ENCODE peak calls at places on chromosome 2, in six cellular contexts. One of them, this sample, is unnamed.

GRCh38 chr2:48479923-48480322 is 50.0 kb upstream of the STON1 start:
- DNase-seq in A172: no peak
- DNase-seq in GDM1: no peak
- DNase-seq in ACHN: no peak
- DNase-seq in mucosa of gallbladder: peak; percentile 40
- DNase-seq in stimulated activated CD4-positive, alpha-beta T cell treated with anti-CD3 and anti-CD28 coated beads, Interleukin-4, amount 100 ng/mL, for 4 hours: no peak
- DNase-seq in this sample: no peak

GRCh38 chr2:234366891-234367290 is 130.0 kb downstream of the ARL4C start:
- DNase-seq in GDM1: no peak
- DNase-seq in A172: no peak
- DNase-seq in stimulated activated CD4-positive, alpha-beta T cell treated with anti-CD3 and anti-CD28 coated beads, Interleukin-4, amount 100 ng/mL, for 4 hours: no peak
- DNase-seq in ACHN: no peak
- DNase-seq in mucosa of gallbladder: no peak
- DNase-seq in this sample: no peak

GRCh38 chr2:41941831-41942230 is 106.0 kb upstream of the PKDCC start:
- DNase-seq in ACHN: no peak
- DNase-seq in stimulated activated CD4-positive, alpha-beta T cell treated with anti-CD3 and anti-CD28 coated beads, Interleukin-4, amount 100 ng/mL, for 4 hours: no peak
- DNase-seq in GDM1: no peak
- DNase-seq in A172: peak; percentile 51
- DNase-seq in mucosa of gallbladder: no peak
- DNase-seq in this sample: no peak

GRCh38 chr2:203579131-203579643 is 44.1 kb upstream of the RAPH1 start:
- DNase-seq in A172: peak; percentile 59
- DNase-seq in GDM1: no peak
- DNase-seq in stimulated activated CD4-positive, alpha-beta T cell treated with anti-CD3 and anti-CD28 coated beads, Interleukin-4, amount 100 ng/mL, for 4 hours: no peak
- DNase-seq in ACHN: no peak
- DNase-seq in mucosa of gallbladder: peak; percentile 92
- DNase-seq in this sample: peak; percentile 4

GRCh38 chr2:28375742-28376631 is 16.7 kb upstream of the FOSL2 start:
- DNase-seq in stimulated activated CD4-positive, alpha-beta T cell treated with anti-CD3 and anti-CD28 coated beads, Interleukin-4, amount 100 ng/mL, for 4 hours: no peak
- DNase-seq in GDM1: no peak
- DNase-seq in A172: no peak
- DNase-seq in ACHN: no peak
- DNase-seq in mucosa of gallbladder: no peak
- DNase-seq in this sample: no peak

GRCh38 chr2:85755122-85756027 is 1.6 kb downstream of the ATOH8 start:
- DNase-seq in mucosa of gallbladder: no peak
- DNase-seq in GDM1: no peak
- DNase-seq in stimulated activated CD4-positive, alpha-beta T cell treated with anti-CD3 and anti-CD28 coated beads, Interleukin-4, amount 100 ng/mL, for 4 hours: no peak
- DNase-seq in A172: no peak
- DNase-seq in ACHN: no peak
- DNase-seq in this sample: no peak

GRCh38 chr2:45244928-45245327 is 235.7 kb upstream of the SIX2 start:
- DNase-seq in ACHN: no peak
- DNase-seq in GDM1: no peak
- DNase-seq in stimulated activated CD4-positive, alpha-beta T cell treated with anti-CD3 and anti-CD28 coated beads, Interleukin-4, amount 100 ng/mL, for 4 hours: no peak
- DNase-seq in A172: no peak
- DNase-seq in mucosa of gallbladder: no peak
- DNase-seq in this sample: no peak

GRCh38 chr2:196607073-196607472 is 32.4 kb upstream of the CCDC150 start:
- DNase-seq in GDM1: no peak
- DNase-seq in ACHN: no peak
- DNase-seq in A172: peak; percentile 18
- DNase-seq in stimulated activated CD4-positive, alpha-beta T cell treated with anti-CD3 and anti-CD28 coated beads, Interleukin-4, amount 100 ng/mL, for 4 hours: no peak
- DNase-seq in mucosa of gallbladder: no peak
- DNase-seq in this sample: no peak

GRCh38 chr2:126795661-126796060 is 103.0 kb upstream of the TEX51 start:
- DNase-seq in ACHN: no peak
- DNase-seq in stimulated activated CD4-positive, alpha-beta T cell treated with anti-CD3 and anti-CD28 coated beads, Interleukin-4, amount 100 ng/mL, for 4 hours: no peak
- DNase-seq in GDM1: no peak
- DNase-seq in mucosa of gallbladder: no peak
- DNase-seq in A172: no peak
- DNase-seq in this sample: no peak

GRCh38 chr2:234479465-234479864 is 17.4 kb downstream of the ARL4C start:
- DNase-seq in GDM1: no peak
- DNase-seq in A172: no peak
- DNase-seq in ACHN: no peak
- DNase-seq in stimulated activated CD4-positive, alpha-beta T cell treated with anti-CD3 and anti-CD28 coated beads, Interleukin-4, amount 100 ng/mL, for 4 hours: no peak
- DNase-seq in mucosa of gallbladder: no peak
- DNase-seq in this sample: no peak

GRCh38 chr2:166410828-166411472 is 35.2 kb upstream of the SCN9A start:
- DNase-seq in A172: peak; percentile 86
- DNase-seq in mucosa of gallbladder: no peak
- DNase-seq in ACHN: peak; percentile 83
- DNase-seq in GDM1: no peak
- DNase-seq in stimulated activated CD4-positive, alpha-beta T cell treated with anti-CD3 and anti-CD28 coated beads, Interleukin-4, amount 100 ng/mL, for 4 hours: no peak
- DNase-seq in this sample: no peak

GRCh38 chr2:202023198-202023903 is 10.3 kb upstream of the FZD7 start:
- DNase-seq in stimulated activated CD4-positive, alpha-beta T cell treated with anti-CD3 and anti-CD28 coated beads, Interleukin-4, amount 100 ng/mL, for 4 hours: no peak
- DNase-seq in ACHN: no peak
- DNase-seq in A172: no peak
- DNase-seq in GDM1: no peak
- DNase-seq in mucosa of gallbladder: no peak
- DNase-seq in this sample: no peak

GRCh38 chr2:112634153-112634873 is 11.4 kb upstream of the SLC20A1 start:
- DNase-seq in ACHN: no peak
- DNase-seq in GDM1: no peak
- DNase-seq in mucosa of gallbladder: no peak
- DNase-seq in A172: no peak
- DNase-seq in stimulated activated CD4-positive, alpha-beta T cell treated with anti-CD3 and anti-CD28 coated beads, Interleukin-4, amount 100 ng/mL, for 4 hours: no peak
- DNase-seq in this sample: no peak

GRCh38 chr2:17768894-17769293 is 15.0 kb downstream of the GEN1 start:
- DNase-seq in GDM1: no peak
- DNase-seq in stimulated activated CD4-positive, alpha-beta T cell treated with anti-CD3 and anti-CD28 coated beads, Interleukin-4, amount 100 ng/mL, for 4 hours: no peak
- DNase-seq in mucosa of gallbladder: no peak
- DNase-seq in ACHN: no peak
- DNase-seq in A172: no peak
- DNase-seq in this sample: no peak

GRCh38 chr2:72915076-72915906 is 2.0 kb upstream of the EMX1 start:
- DNase-seq in mucosa of gallbladder: no peak
- DNase-seq in stimulated activated CD4-positive, alpha-beta T cell treated with anti-CD3 and anti-CD28 coated beads, Interleukin-4, amount 100 ng/mL, for 4 hours: no peak
- DNase-seq in A172: no peak
- DNase-seq in ACHN: no peak
- DNase-seq in GDM1: no peak
- DNase-seq in this sample: no peak

GRCh38 chr2:122977580-122977979 is 1047.5 kb upstream of the CNTNAP5 start:
- DNase-seq in A172: no peak
- DNase-seq in stimulated activated CD4-positive, alpha-beta T cell treated with anti-CD3 and anti-CD28 coated beads, Interleukin-4, amount 100 ng/mL, for 4 hours: no peak
- DNase-seq in GDM1: no peak
- DNase-seq in mucosa of gallbladder: no peak
- DNase-seq in ACHN: no peak
- DNase-seq in this sample: no peak

GRCh38 chr2:28492276-28492675 is 3.6 kb upstream of the PLB1 start:
- DNase-seq in ACHN: no peak
- DNase-seq in stimulated activated CD4-positive, alpha-beta T cell treated with anti-CD3 and anti-CD28 coated beads, Interleukin-4, amount 100 ng/mL, for 4 hours: no peak
- DNase-seq in mucosa of gallbladder: no peak
- DNase-seq in A172: no peak
- DNase-seq in GDM1: no peak
- DNase-seq in this sample: no peak

GRCh38 chr2:207115715-207116364 is 49.9 kb downstream of the KLF7 start:
- DNase-seq in stimulated activated CD4-positive, alpha-beta T cell treated with anti-CD3 and anti-CD28 coated beads, Interleukin-4, amount 100 ng/mL, for 4 hours: no peak
- DNase-seq in ACHN: no peak
- DNase-seq in mucosa of gallbladder: no peak
- DNase-seq in GDM1: no peak
- DNase-seq in A172: no peak
- DNase-seq in this sample: no peak

GRCh38 chr2:16756831-16757644 is 91.4 kb upstream of the CYRIA start:
- DNase-seq in A172: peak; percentile 83
- DNase-seq in GDM1: peak; percentile 58
- DNase-seq in stimulated activated CD4-positive, alpha-beta T cell treated with anti-CD3 and anti-CD28 coated beads, Interleukin-4, amount 100 ng/mL, for 4 hours: peak; percentile 60
- DNase-seq in ACHN: peak; percentile 55
- DNase-seq in mucosa of gallbladder: peak; percentile 69
- DNase-seq in this sample: peak; percentile 9

GRCh38 chr2:39913648-39914456 is 134.8 kb upstream of the THUMPD2 start:
- DNase-seq in mucosa of gallbladder: peak; percentile 18
- DNase-seq in GDM1: peak; percentile 36
- DNase-seq in A172: peak; percentile 71
- DNase-seq in ACHN: peak; percentile 70
- DNase-seq in stimulated activated CD4-positive, alpha-beta T cell treated with anti-CD3 and anti-CD28 coated beads, Interleukin-4, amount 100 ng/mL, for 4 hours: no peak
- DNase-seq in this sample: no peak

GRCh38 chr2:96977631-96978195 is 8.7 kb downstream of the FAM178B start:
- DNase-seq in ACHN: peak; percentile 61
- DNase-seq in A172: peak; percentile 90
- DNase-seq in mucosa of gallbladder: no peak
- DNase-seq in GDM1: no peak
- DNase-seq in stimulated activated CD4-positive, alpha-beta T cell treated with anti-CD3 and anti-CD28 coated beads, Interleukin-4, amount 100 ng/mL, for 4 hours: no peak
- DNase-seq in this sample: no peak

This sample was measured in activated T-helper 9 cell treated with anti-CD3 and anti-CD28 coated beads, Interleukin-2, amount 50 U/mL, for 16 hours.